ENCODE peak calls at places on chromosome 7, in four cellular contexts. One of them, this sample, is unnamed.

GRCh38 chr7:39758234-39758970 is 135.0 kb downstream of the RALA start:
- DNase-seq in H1: no peak
- DNase-seq in breast epithelium: no peak
- DNase-seq in Peyer's patch: no peak
- DNase-seq in this sample: no peak

GRCh38 chr7:134462337-134462925 is 3.5 kb upstream of the AKR1B1 start:
- DNase-seq in H1: no peak
- DNase-seq in breast epithelium: no peak
- DNase-seq in Peyer's patch: no peak
- DNase-seq in this sample: no peak

GRCh38 chr7:92002720-92003119 is 62.1 kb downstream of the AKAP9 start:
- DNase-seq in H1: no peak
- DNase-seq in breast epithelium: no peak
- DNase-seq in Peyer's patch: no peak
- DNase-seq in this sample: no peak

GRCh38 chr7:97015787-97016391 is 8.7 kb downstream of the DLX5 start:
- DNase-seq in H1: no peak
- DNase-seq in breast epithelium: no peak
- DNase-seq in Peyer's patch: no peak
- DNase-seq in this sample: no peak

GRCh38 chr7:112462236-112462635 is 12.0 kb downstream of the IFRD1 start:
- DNase-seq in H1: no peak
- DNase-seq in breast epithelium: no peak
- DNase-seq in Peyer's patch: no peak
- DNase-seq in this sample: peak; percentile 40

GRCh38 chr7:147607151-147607800 is 983.3 kb upstream of the C7orf33 start:
- DNase-seq in H1: peak; percentile 56
- DNase-seq in breast epithelium: no peak
- DNase-seq in Peyer's patch: no peak
- DNase-seq in this sample: no peak

GRCh38 chr7:120996333-120996982 is 7.9 kb downstream of the CPED1 start:
- DNase-seq in H1: no peak
- DNase-seq in breast epithelium: no peak
- DNase-seq in Peyer's patch: peak; percentile 54
- DNase-seq in this sample: peak; percentile 75

GRCh38 chr7:83814480-83814879 is 165.5 kb upstream of the SEMA3E start:
- DNase-seq in H1: no peak
- DNase-seq in breast epithelium: no peak
- DNase-seq in Peyer's patch: no peak
- DNase-seq in this sample: no peak

GRCh38 chr7:41774966-41775365 is 72.1 kb upstream of the INHBA start:
- DNase-seq in H1: no peak
- DNase-seq in breast epithelium: no peak
- DNase-seq in Peyer's patch: no peak
- DNase-seq in this sample: no peak

GRCh38 chr7:14424675-14425074 is 435.2 kb upstream of the ETV1 start:
- DNase-seq in H1: no peak
- DNase-seq in breast epithelium: no peak
- DNase-seq in Peyer's patch: no peak
- DNase-seq in this sample: no peak

GRCh38 chr7:19713676-19714075 is 4.8 kb upstream of the POLR1F start:
- DNase-seq in H1: no peak
- DNase-seq in breast epithelium: no peak
- DNase-seq in Peyer's patch: peak; percentile 27
- DNase-seq in this sample: no peak

GRCh38 chr7:34823650-34824258 is 165.7 kb downstream of the NPSR1 start:
- DNase-seq in H1: peak; percentile 77
- DNase-seq in breast epithelium: no peak
- DNase-seq in Peyer's patch: peak; percentile 31
- DNase-seq in this sample: peak; percentile 69

GRCh38 chr7:23474829-23475578 is 4.7 kb upstream of the IGF2BP3 start:
- DNase-seq in H1: no peak
- DNase-seq in breast epithelium: no peak
- DNase-seq in Peyer's patch: no peak
- DNase-seq in this sample: no peak

GRCh38 chr7:23472974-23473847 is 2.9 kb upstream of the IGF2BP3 start:
- DNase-seq in H1: peak; percentile 52
- DNase-seq in breast epithelium: no peak
- DNase-seq in Peyer's patch: no peak
- DNase-seq in this sample: no peak

GRCh38 chr7:23475579-23475844 is 5.2 kb upstream of the IGF2BP3 start:
- DNase-seq in H1: no peak
- DNase-seq in breast epithelium: no peak
- DNase-seq in Peyer's patch: no peak
- DNase-seq in this sample: no peak

GRCh38 chr7:23473848-23474097 is 3.5 kb upstream of the IGF2BP3 start:
- DNase-seq in H1: no peak
- DNase-seq in breast epithelium: no peak
- DNase-seq in Peyer's patch: no peak
- DNase-seq in this sample: no peak

DNA sequence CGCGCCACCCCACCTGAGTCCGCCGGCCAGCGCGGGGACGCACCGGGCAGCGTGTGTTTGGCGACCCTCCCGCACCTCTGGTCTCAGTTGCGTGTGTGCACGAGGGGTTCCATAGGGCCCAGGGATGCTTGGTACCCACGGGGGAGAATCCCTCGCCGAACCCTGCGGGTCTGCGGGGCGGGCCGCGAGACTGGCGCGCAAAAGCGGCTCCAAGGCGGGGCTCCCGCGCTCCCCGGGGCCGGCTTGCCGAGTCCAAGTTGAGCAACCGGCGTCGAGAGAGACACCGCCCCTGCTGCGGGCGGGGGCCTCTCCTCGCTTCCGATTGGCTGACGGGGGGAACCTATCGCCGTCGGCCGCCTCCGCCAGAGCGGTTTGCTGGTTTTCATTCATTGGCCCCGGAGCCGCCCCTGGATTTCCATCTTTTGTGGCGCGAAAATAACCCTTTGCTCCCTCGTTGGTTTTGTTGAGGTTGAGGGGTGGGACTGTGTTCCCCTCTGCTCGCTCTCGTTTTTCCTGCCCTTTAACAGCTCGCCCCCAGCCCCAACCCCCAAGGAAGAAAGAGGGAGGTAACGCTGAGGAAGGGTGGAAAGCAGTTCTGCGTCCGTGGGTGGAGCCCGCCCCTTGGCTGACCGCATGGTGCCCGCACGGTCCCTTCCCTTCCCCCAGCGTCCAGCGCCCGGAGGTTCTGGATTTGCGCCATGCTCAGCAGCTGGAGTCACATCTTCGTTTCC is 4.0 kb upstream of the IGF2BP3 start:
- DNase-seq in H1: peak; percentile 95
- DNase-seq in breast epithelium: no peak
- DNase-seq in Peyer's patch: no peak
- DNase-seq in this sample: peak; percentile 60
- TF ChIP-seq POLR2A in H1: peak; percentile 98
- TF ChIP-seq POLR2A in breast epithelium: no peak
- TF ChIP-seq POLR2A in Peyer's patch: no peak
- TF ChIP-seq POLR2A in this sample: no peak

GRCh38 chr7:1121886-1122831 is 34.2 kb downstream of the GPER1 start:
- DNase-seq in H1: no peak
- DNase-seq in breast epithelium: peak; percentile 43
- DNase-seq in Peyer's patch: no peak
- DNase-seq in this sample: no peak
- TF ChIP-seq POLR2A in H1: no peak
- TF ChIP-seq POLR2A in breast epithelium: no peak
- TF ChIP-seq POLR2A in Peyer's patch: no peak
- TF ChIP-seq POLR2A in this sample: no peak

GRCh38 chr7:129187681-129188371 is 607 bp upstream of the SMO start:
- DNase-seq in H1: no peak
- DNase-seq in breast epithelium: no peak
- DNase-seq in Peyer's patch: no peak
- DNase-seq in this sample: no peak

GRCh38 chr7:129188892-129189660 is 643 bp downstream of the SMO start:
- DNase-seq in H1: peak; percentile 72
- DNase-seq in breast epithelium: no peak
- DNase-seq in Peyer's patch: no peak
- DNase-seq in this sample: no peak

GRCh38 chr7:129186749-129187260 is 1.6 kb upstream of the SMO start:
- DNase-seq in H1: no peak
- DNase-seq in breast epithelium: no peak
- DNase-seq in Peyer's patch: no peak
- DNase-seq in this sample: no peak

GRCh38 chr7:129189661-129190310 is 1.4 kb downstream of the SMO start:
- DNase-seq in H1: no peak
- DNase-seq in breast epithelium: no peak
- DNase-seq in Peyer's patch: no peak
- DNase-seq in this sample: no peak

DNA sequence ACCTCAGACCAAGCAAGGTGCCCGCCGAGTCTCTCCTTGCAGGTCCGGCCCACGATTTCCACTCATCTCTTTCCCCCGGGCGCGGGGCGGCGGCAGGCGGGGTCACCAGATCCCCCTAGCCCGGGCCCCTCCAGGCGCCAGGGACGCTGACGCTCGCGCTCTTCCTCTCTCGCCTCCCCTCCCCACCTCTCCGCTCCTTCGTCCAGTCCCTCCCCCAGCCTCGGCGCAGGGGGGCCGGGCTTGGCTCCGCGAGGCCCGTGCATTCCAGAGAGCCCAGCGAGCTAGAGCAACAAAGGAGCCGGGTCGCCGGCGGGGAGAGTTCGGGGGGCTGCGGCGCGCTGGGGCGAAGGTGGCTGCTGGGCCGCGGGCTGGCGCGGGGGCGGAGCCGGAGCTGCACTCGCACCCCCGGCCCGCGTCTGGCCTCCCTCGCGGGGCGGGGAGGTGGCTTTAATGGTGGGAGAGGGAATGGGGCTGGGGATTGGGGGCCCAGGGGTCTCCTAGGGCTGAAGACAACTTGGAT is at the start of gene SMO:
- DNase-seq in H1: peak; percentile 91
- DNase-seq in breast epithelium: no peak
- DNase-seq in Peyer's patch: no peak
- DNase-seq in this sample: peak; percentile 37
- TF ChIP-seq POLR2A in H1: peak; percentile 90
- TF ChIP-seq POLR2A in breast epithelium: no peak
- TF ChIP-seq POLR2A in Peyer's patch: no peak
- TF ChIP-seq POLR2A in this sample: no peak

DNA sequence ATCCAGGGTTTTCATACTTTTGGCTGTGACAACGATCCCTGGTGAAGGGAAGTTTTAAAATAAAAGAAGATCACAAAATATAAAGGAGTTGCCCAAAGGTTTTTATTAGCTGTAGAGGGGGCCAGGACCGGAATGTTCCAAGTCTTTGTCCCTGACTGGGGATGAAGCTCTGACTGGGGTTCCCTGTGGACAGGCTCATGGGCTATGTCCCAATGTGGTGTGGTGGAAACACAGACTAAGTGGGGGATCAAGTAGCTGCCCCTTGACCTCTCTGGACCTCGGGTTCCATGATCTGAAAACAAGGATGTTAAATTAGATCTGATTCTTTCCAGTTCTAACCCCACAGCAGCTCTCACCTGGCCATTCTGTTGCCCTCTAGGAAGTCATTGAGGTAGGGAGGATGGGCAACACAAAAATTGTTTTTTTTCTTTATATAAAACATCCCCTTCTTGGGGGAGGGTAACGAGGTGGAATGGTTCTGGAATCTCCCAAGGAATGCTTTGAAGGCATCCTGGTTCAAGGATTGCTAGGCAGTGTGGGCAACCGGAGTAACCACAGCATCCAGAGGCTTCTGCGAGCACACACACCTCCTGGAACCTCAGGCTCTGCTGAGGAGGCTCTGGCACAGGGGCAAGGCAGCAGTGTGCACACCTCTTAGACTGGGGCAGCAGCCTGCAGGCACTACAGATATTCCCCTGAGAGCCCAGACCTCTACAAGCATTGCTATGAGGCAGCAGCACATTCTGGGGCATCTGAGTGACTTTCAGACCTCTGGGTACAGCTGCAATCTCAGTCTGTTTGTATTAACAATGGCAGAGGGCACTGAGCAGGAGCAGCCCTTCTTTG is 21.4 kb upstream of the CRYGN start:
- DNase-seq in H1: no peak
- DNase-seq in breast epithelium: no peak
- DNase-seq in Peyer's patch: no peak
- DNase-seq in this sample: no peak
- TF ChIP-seq POLR2A in H1: no peak
- TF ChIP-seq POLR2A in breast epithelium: no peak
- TF ChIP-seq POLR2A in Peyer's patch: no peak
- TF ChIP-seq POLR2A in this sample: no peak

GRCh38 chr7:28509256-28510021 is 97.1 kb downstream of the CREB5 start:
- DNase-seq in H1: no peak
- DNase-seq in breast epithelium: no peak
- DNase-seq in Peyer's patch: no peak
- DNase-seq in this sample: no peak
- TF ChIP-seq POLR2A in H1: no peak
- TF ChIP-seq POLR2A in breast epithelium: no peak
- TF ChIP-seq POLR2A in Peyer's patch: no peak
- TF ChIP-seq POLR2A in this sample: no peak

GRCh38 chr7:117730404-117730803 is 142.8 kb downstream of the CTTNBP2 start:
- DNase-seq in H1: no peak
- DNase-seq in breast epithelium: no peak
- DNase-seq in Peyer's patch: no peak
- DNase-seq in this sample: no peak

GRCh38 chr7:117731455-117731854 is 141.8 kb downstream of the CTTNBP2 start:
- DNase-seq in H1: no peak
- DNase-seq in breast epithelium: no peak
- DNase-seq in Peyer's patch: no peak
- DNase-seq in this sample: no peak

GRCh38 chr7:117724898-117725297 is 148.3 kb downstream of the CTTNBP2 start:
- DNase-seq in H1: no peak
- DNase-seq in breast epithelium: no peak
- DNase-seq in Peyer's patch: no peak
- DNase-seq in this sample: no peak

DNA sequence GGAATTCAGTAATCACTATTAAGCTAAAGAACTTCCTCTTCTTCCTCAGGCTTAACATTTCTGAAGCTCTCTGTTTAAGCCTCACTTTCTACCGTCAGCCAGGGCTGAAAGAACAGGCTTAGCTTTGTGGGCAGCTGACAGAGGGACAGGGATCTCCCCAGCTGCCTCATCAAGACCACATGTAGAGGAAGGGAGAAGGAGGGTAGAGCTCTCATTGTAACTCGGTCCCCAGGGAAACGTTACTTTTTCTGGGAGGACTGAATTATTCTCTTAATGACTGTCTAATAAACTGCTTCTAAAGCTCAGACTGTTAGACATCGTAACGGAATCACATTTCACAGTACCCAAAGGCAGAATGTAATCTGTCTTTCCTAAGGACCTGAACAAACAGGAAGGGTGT is 144.4 kb downstream of the CTTNBP2 start:
- DNase-seq in H1: no peak
- DNase-seq in breast epithelium: no peak
- DNase-seq in Peyer's patch: no peak
- DNase-seq in this sample: no peak
- TF ChIP-seq POLR2A in H1: no peak
- TF ChIP-seq POLR2A in breast epithelium: no peak
- TF ChIP-seq POLR2A in Peyer's patch: no peak
- TF ChIP-seq POLR2A in this sample: no peak